ENCODE peak calls at places on chromosomes 1 and 21, in six cellular contexts. One of them, this sample, is unnamed. For H3K4me1 and H3K9me3, the result is how much of the 10 kb centered on the place peaks cover.

GRCh38 chr1:17272641-17273040 is 23.7 kb downstream of the PADI3 start:
- DNase-seq in fibroblast of lung: no peak
- DNase-seq in upper lobe of right lung: no peak
- DNase-seq in aorta: no peak
- DNase-seq in GM23248: no peak
- DNase-seq in PC-3: no peak
- DNase-seq in this sample: no peak

GRCh38 chr1:26478988-26479387 is 6.7 kb downstream of the HMGN2 start:
- DNase-seq in fibroblast of lung: no peak
- DNase-seq in upper lobe of right lung: no peak
- DNase-seq in aorta: no peak
- DNase-seq in GM23248: no peak
- DNase-seq in PC-3: no peak
- DNase-seq in this sample: no peak

GRCh38 chr1:162676087-162676486 is 43.8 kb downstream of the DDR2 start:
- DNase-seq in fibroblast of lung: peak
- DNase-seq in upper lobe of right lung: no peak
- DNase-seq in aorta: no peak
- DNase-seq in GM23248: peak
- DNase-seq in PC-3: peak
- DNase-seq in this sample: no peak

GRCh38 chr21:31730687-31731111 is 1.2 kb downstream of the SCAF4 start:
- DNase-seq in fibroblast of lung: no peak
- DNase-seq in upper lobe of right lung: no peak
- DNase-seq in aorta: no peak
- DNase-seq in GM23248: peak
- DNase-seq in PC-3: peak
- DNase-seq in this sample: no peak

GRCh38 chr1:235270625-235271024 is 57.4 kb downstream of the ARID4B start:
- DNase-seq in fibroblast of lung: peak
- DNase-seq in upper lobe of right lung: no peak
- DNase-seq in aorta: no peak
- DNase-seq in GM23248: peak
- DNase-seq in PC-3: no peak
- DNase-seq in this sample: no peak

GRCh38 chr1:108704501-108704900 is 8.2 kb upstream of the FNDC7 start:
- DNase-seq in fibroblast of lung: peak
- DNase-seq in upper lobe of right lung: no peak
- DNase-seq in aorta: no peak
- DNase-seq in GM23248: peak
- DNase-seq in PC-3: peak
- DNase-seq in this sample: no peak

GRCh38 chr1:188432427-188432826 is 1603.7 kb downstream of the PLA2G4A start:
- DNase-seq in fibroblast of lung: no peak
- DNase-seq in upper lobe of right lung: no peak
- DNase-seq in aorta: no peak
- DNase-seq in GM23248: no peak
- DNase-seq in PC-3: no peak
- DNase-seq in this sample: no peak

GRCh38 chr1:48793863-48794262 is 17.2 kb upstream of the BEND5 start:
- DNase-seq in fibroblast of lung: no peak
- DNase-seq in upper lobe of right lung: no peak
- DNase-seq in aorta: no peak
- DNase-seq in GM23248: no peak
- DNase-seq in PC-3: no peak
- DNase-seq in this sample: no peak

GRCh38 chr21:22374218-22374969 is 1376.2 kb downstream of the NCAM2 start:
- DNase-seq in fibroblast of lung: no peak
- DNase-seq in upper lobe of right lung: no peak
- DNase-seq in aorta: no peak
- DNase-seq in GM23248: no peak
- DNase-seq in PC-3: no peak
- DNase-seq in this sample: no peak

GRCh38 chr1:170568197-170568596 is 36.2 kb downstream of the GORAB start:
- DNase-seq in fibroblast of lung: no peak
- DNase-seq in upper lobe of right lung: no peak
- DNase-seq in aorta: no peak
- DNase-seq in GM23248: no peak
- DNase-seq in PC-3: no peak
- DNase-seq in this sample: no peak

GRCh38 chr1:1996207-1996651 is 7.4 kb downstream of the CFAP74 start:
- DNase-seq in fibroblast of lung: peak
- DNase-seq in upper lobe of right lung: no peak
- DNase-seq in aorta: no peak
- DNase-seq in GM23248: no peak
- DNase-seq in PC-3: no peak
- DNase-seq in this sample: no peak

GRCh38 chr1:225811622-225812487 is 1.9 kb downstream of the EPHX1 start:
- DNase-seq in fibroblast of lung: peak
- DNase-seq in upper lobe of right lung: no peak
- DNase-seq in aorta: no peak
- DNase-seq in GM23248: peak
- DNase-seq in PC-3: peak
- DNase-seq in this sample: no peak
- H3K4me1 ChIP-seq in fibroblast of lung: under half
- H3K4me1 ChIP-seq in upper lobe of right lung: half or more
- H3K4me1 ChIP-seq in aorta: under half
- H3K4me1 ChIP-seq in GM23248: under half
- H3K4me1 ChIP-seq in PC-3: under half
- H3K4me1 ChIP-seq in this sample: under half

GRCh38 chr1:114379358-114379757 is 131.6 kb downstream of the TRIM33 start:
- DNase-seq in fibroblast of lung: no peak
- DNase-seq in upper lobe of right lung: no peak
- DNase-seq in aorta: no peak
- DNase-seq in GM23248: no peak
- DNase-seq in PC-3: no peak
- DNase-seq in this sample: no peak
- H3K9me3 ChIP-seq in fibroblast of lung: under half
- H3K9me3 ChIP-seq in upper lobe of right lung: under half
- H3K9me3 ChIP-seq in aorta: under half
- H3K9me3 ChIP-seq in GM23248: under half
- H3K9me3 ChIP-seq in PC-3: under half
- H3K9me3 ChIP-seq in this sample: under half

DNA sequence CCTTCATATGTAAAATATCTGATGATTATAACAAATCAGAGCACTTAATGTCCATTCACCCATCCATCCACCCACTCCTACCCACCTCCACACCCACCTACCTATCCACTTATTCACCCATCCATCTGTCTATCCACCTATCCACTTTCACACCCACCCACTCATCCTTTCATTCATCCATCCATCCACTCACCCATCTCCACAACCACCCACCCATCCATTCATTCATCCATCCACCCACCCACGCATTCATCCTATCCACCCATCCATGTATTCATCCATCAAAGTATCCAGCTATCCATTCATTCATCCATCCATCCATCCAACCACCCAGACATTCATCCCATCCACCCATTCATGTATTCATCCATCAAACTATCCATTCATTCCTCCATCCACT is 466.1 kb downstream of the AJAP1 start:
- DNase-seq in fibroblast of lung: no peak
- DNase-seq in upper lobe of right lung: no peak
- DNase-seq in aorta: no peak
- DNase-seq in GM23248: no peak
- DNase-seq in PC-3: no peak
- DNase-seq in this sample: no peak
- H3K4me3 ChIP-seq in fibroblast of lung: no peak
- H3K4me3 ChIP-seq in upper lobe of right lung: no peak
- H3K4me3 ChIP-seq in aorta: no peak
- H3K4me3 ChIP-seq in GM23248: no peak
- H3K4me3 ChIP-seq in PC-3: no peak
- H3K4me3 ChIP-seq in this sample: no peak

GRCh38 chr1:84690397-84691138 is at the start of gene SSX2IP:
- DNase-seq in fibroblast of lung: peak
- DNase-seq in upper lobe of right lung: peak
- DNase-seq in aorta: peak
- DNase-seq in GM23248: peak
- DNase-seq in PC-3: peak
- DNase-seq in this sample: peak
- H3K4me1 ChIP-seq in fibroblast of lung: under half
- H3K4me1 ChIP-seq in upper lobe of right lung: under half
- H3K4me1 ChIP-seq in aorta: under half
- H3K4me1 ChIP-seq in GM23248: under half
- H3K4me1 ChIP-seq in PC-3: under half
- H3K4me1 ChIP-seq in this sample: under half

GRCh38 chr1:151277249-151277648 is 4.8 kb upstream of the ZNF687 start:
- DNase-seq in fibroblast of lung: no peak
- DNase-seq in upper lobe of right lung: no peak
- DNase-seq in aorta: no peak
- DNase-seq in GM23248: no peak
- DNase-seq in PC-3: no peak
- DNase-seq in this sample: no peak
- H3K9me3 ChIP-seq in fibroblast of lung: under half
- H3K9me3 ChIP-seq in upper lobe of right lung: under half
- H3K9me3 ChIP-seq in aorta: under half
- H3K9me3 ChIP-seq in GM23248: under half
- H3K9me3 ChIP-seq in PC-3: under half
- H3K9me3 ChIP-seq in this sample: under half

GRCh38 chr1:204074274-204075115 is 1.6 kb downstream of the SOX13 start:
- DNase-seq in fibroblast of lung: peak
- DNase-seq in upper lobe of right lung: peak
- DNase-seq in aorta: peak
- DNase-seq in GM23248: peak
- DNase-seq in PC-3: peak
- DNase-seq in this sample: peak

GRCh38 chr1:204075116-204075636 is 2.3 kb downstream of the SOX13 start:
- DNase-seq in fibroblast of lung: peak
- DNase-seq in upper lobe of right lung: peak
- DNase-seq in aorta: peak
- DNase-seq in GM23248: peak
- DNase-seq in PC-3: peak
- DNase-seq in this sample: peak

GRCh38 chr1:204077979-204078696 is 5.2 kb downstream of the SOX13 start:
- DNase-seq in fibroblast of lung: peak
- DNase-seq in upper lobe of right lung: peak
- DNase-seq in aorta: no peak
- DNase-seq in GM23248: no peak
- DNase-seq in PC-3: no peak
- DNase-seq in this sample: no peak

GRCh38 chr1:204075890-204076837 is 3.2 kb downstream of the SOX13 start:
- DNase-seq in fibroblast of lung: no peak
- DNase-seq in upper lobe of right lung: peak
- DNase-seq in aorta: no peak
- DNase-seq in GM23248: no peak
- DNase-seq in PC-3: no peak
- DNase-seq in this sample: no peak

GRCh38 chr1:204076891-204077290 is 4.0 kb downstream of the SOX13 start:
- DNase-seq in fibroblast of lung: no peak
- DNase-seq in upper lobe of right lung: peak
- DNase-seq in aorta: no peak
- DNase-seq in GM23248: peak
- DNase-seq in PC-3: no peak
- DNase-seq in this sample: no peak
- H3K4me3 ChIP-seq in fibroblast of lung: no peak
- H3K4me3 ChIP-seq in upper lobe of right lung: peak
- H3K4me3 ChIP-seq in aorta: no peak
- H3K4me3 ChIP-seq in GM23248: no peak
- H3K4me3 ChIP-seq in PC-3: peak
- H3K4me3 ChIP-seq in this sample: no peak

GRCh38 chr1:154788241-154788870 is 81.7 kb downstream of the KCNN3 start:
- DNase-seq in fibroblast of lung: no peak
- DNase-seq in upper lobe of right lung: peak
- DNase-seq in aorta: no peak
- DNase-seq in GM23248: no peak
- DNase-seq in PC-3: no peak
- DNase-seq in this sample: no peak
- H3K4me1 ChIP-seq in fibroblast of lung: under half
- H3K4me1 ChIP-seq in upper lobe of right lung: under half
- H3K4me1 ChIP-seq in aorta: under half
- H3K4me1 ChIP-seq in GM23248: under half
- H3K4me1 ChIP-seq in PC-3: under half
- H3K4me1 ChIP-seq in this sample: under half

GRCh38 chr1:84192681-84193080 is 48.6 kb downstream of the PRKACB start:
- DNase-seq in fibroblast of lung: no peak
- DNase-seq in upper lobe of right lung: no peak
- DNase-seq in aorta: no peak
- DNase-seq in GM23248: no peak
- DNase-seq in PC-3: no peak
- DNase-seq in this sample: no peak
- H3K9me3 ChIP-seq in fibroblast of lung: under half
- H3K9me3 ChIP-seq in upper lobe of right lung: under half
- H3K9me3 ChIP-seq in aorta: under half
- H3K9me3 ChIP-seq in GM23248: under half
- H3K9me3 ChIP-seq in PC-3: under half
- H3K9me3 ChIP-seq in this sample: under half

DNA sequence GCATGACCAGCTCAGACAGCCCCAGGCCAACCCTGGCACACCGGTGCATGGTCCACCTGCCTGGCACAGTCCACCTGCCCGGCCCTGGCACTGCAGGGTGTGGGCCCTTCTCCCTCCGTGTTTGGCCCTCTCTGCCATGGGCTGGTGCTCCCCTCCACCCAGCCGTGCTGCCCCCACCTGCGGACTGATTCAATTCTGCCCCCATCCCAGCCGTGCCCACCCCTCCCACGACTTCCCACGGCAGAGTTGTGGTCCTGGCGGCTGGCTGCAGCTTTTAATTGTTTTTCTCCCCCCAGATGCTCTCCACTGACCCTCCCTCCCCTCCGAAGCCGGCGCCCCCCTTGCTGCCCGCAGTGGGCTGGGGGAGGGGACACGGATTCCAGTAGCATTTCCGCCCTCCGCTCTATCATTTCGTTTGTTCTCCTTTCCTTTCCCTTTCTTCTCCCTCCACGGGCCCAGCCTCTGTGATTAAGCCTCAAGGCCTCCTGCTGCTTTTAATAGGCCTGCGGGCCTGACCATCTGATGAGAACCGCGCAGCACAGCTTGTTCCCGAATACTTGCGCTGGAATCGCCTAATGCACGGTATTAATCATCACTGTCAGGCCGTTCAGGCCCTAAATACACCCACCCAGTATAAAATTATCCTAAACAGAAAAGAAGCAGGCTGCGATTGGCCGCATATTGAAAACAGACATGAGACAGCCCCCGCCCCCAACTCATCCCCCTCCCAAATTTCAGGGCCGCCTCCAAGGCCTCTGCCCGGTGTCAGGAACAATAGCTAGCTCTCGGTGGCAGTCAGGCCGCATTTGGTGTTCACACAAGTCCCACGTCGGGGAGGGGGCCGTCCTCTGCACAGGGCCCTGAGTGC is 102.1 kb upstream of the ARHGEF16 start:
- DNase-seq in fibroblast of lung: peak
- DNase-seq in upper lobe of right lung: no peak
- DNase-seq in aorta: peak
- DNase-seq in GM23248: peak
- DNase-seq in PC-3: peak
- DNase-seq in this sample: peak
- H3K4me3 ChIP-seq in fibroblast of lung: no peak
- H3K4me3 ChIP-seq in upper lobe of right lung: no peak
- H3K4me3 ChIP-seq in aorta: no peak
- H3K4me3 ChIP-seq in GM23248: no peak
- H3K4me3 ChIP-seq in PC-3: no peak
- H3K4me3 ChIP-seq in this sample: peak

DNA sequence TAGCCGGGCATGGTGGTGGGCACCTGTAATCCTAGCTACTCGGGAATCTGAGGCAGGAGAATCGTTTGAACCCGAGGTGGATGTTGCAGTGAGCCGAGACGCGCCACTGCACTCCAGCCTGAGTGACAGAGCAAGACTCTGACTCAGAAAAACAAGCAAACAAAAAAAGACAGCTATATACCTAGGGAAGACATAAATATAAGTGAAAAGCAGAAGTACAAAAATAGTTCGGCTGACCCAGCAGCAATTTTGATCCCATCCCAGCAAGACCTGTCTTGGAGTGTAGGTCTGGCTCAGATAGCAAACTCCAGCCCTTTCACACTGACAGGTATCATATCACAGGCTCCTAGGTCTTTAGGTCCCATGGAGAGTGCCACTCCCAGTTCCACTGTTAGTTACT is 14.5 kb downstream of the MTX1 start:
- DNase-seq in fibroblast of lung: no peak
- DNase-seq in upper lobe of right lung: no peak
- DNase-seq in aorta: no peak
- DNase-seq in GM23248: no peak
- DNase-seq in PC-3: no peak
- DNase-seq in this sample: no peak
- H3K4me1 ChIP-seq in fibroblast of lung: under half
- H3K4me1 ChIP-seq in upper lobe of right lung: under half
- H3K4me1 ChIP-seq in aorta: under half
- H3K4me1 ChIP-seq in GM23248: under half
- H3K4me1 ChIP-seq in PC-3: under half
- H3K4me1 ChIP-seq in this sample: under half

This sample was measured in ovary.